ENCODE peak calls at places on chromosomes 12 and 14, in nine cellular contexts. One of them, this sample, is unnamed.

GRCh38 chr12:38291160-38291559 is 25.4 kb upstream of the ALG10B start:
- DNase-seq in A549: no peak
- DNase-seq in tibial artery: no peak
- DNase-seq in suprapubic skin: no peak
- DNase-seq in Right ventricle myocardium inferior: no peak
- DNase-seq in amniotic epithelial cell: no peak
- DNase-seq in esophagus squamous epithelium: no peak
- DNase-seq in stimulated activated CD4-positive, alpha-beta T cell treated with anti-CD3 and anti-CD28 coated beads, TNF-alpha, amount 100 ng/mL, for 24 hours: no peak
- DNase-seq in iris pigment epithelial cell: no peak
- DNase-seq in this sample: no peak

GRCh38 chr12:34287986-34288962 is 266.0 kb downstream of the ALG10 start:
- DNase-seq in amniotic epithelial cell: no peak
- DNase-seq in iris pigment epithelial cell: no peak
- DNase-seq in stimulated activated CD4-positive, alpha-beta T cell treated with anti-CD3 and anti-CD28 coated beads, TNF-alpha, amount 100 ng/mL, for 24 hours: no peak
- DNase-seq in Right ventricle myocardium inferior: no peak
- DNase-seq in A549: no peak
- DNase-seq in suprapubic skin: no peak
- DNase-seq in esophagus squamous epithelium: no peak
- DNase-seq in tibial artery: peak
- DNase-seq in this sample: peak

GRCh38 chr12:10363922-10364838 is 25.7 kb downstream of the KLRK1 start:
- DNase-seq in iris pigment epithelial cell: peak
- DNase-seq in stimulated activated CD4-positive, alpha-beta T cell treated with anti-CD3 and anti-CD28 coated beads, TNF-alpha, amount 100 ng/mL, for 24 hours: no peak
- DNase-seq in amniotic epithelial cell: peak
- DNase-seq in tibial artery: peak
- DNase-seq in esophagus squamous epithelium: no peak
- DNase-seq in A549: no peak
- DNase-seq in Right ventricle myocardium inferior: no peak
- DNase-seq in suprapubic skin: no peak
- DNase-seq in this sample: peak

GRCh38 chr14:93719234-93719633 is 69.1 kb downstream of the PRIMA1 start:
- DNase-seq in suprapubic skin: no peak
- DNase-seq in amniotic epithelial cell: no peak
- DNase-seq in esophagus squamous epithelium: no peak
- DNase-seq in iris pigment epithelial cell: no peak
- DNase-seq in A549: no peak
- DNase-seq in Right ventricle myocardium inferior: no peak
- DNase-seq in tibial artery: no peak
- DNase-seq in stimulated activated CD4-positive, alpha-beta T cell treated with anti-CD3 and anti-CD28 coated beads, TNF-alpha, amount 100 ng/mL, for 24 hours: no peak
- DNase-seq in this sample: no peak

GRCh38 chr14:77562681-77563080 is 53.8 kb downstream of the SPTLC2 start:
- DNase-seq in esophagus squamous epithelium: no peak
- DNase-seq in suprapubic skin: no peak
- DNase-seq in A549: no peak
- DNase-seq in stimulated activated CD4-positive, alpha-beta T cell treated with anti-CD3 and anti-CD28 coated beads, TNF-alpha, amount 100 ng/mL, for 24 hours: no peak
- DNase-seq in Right ventricle myocardium inferior: no peak
- DNase-seq in tibial artery: no peak
- DNase-seq in amniotic epithelial cell: peak
- DNase-seq in iris pigment epithelial cell: peak
- DNase-seq in this sample: no peak

GRCh38 chr12:52713960-52714886 is 10.9 kb upstream of the KRT77 start:
- DNase-seq in amniotic epithelial cell: no peak
- DNase-seq in tibial artery: no peak
- DNase-seq in iris pigment epithelial cell: no peak
- DNase-seq in stimulated activated CD4-positive, alpha-beta T cell treated with anti-CD3 and anti-CD28 coated beads, TNF-alpha, amount 100 ng/mL, for 24 hours: peak
- DNase-seq in esophagus squamous epithelium: no peak
- DNase-seq in suprapubic skin: no peak
- DNase-seq in A549: peak
- DNase-seq in Right ventricle myocardium inferior: no peak
- DNase-seq in this sample: peak

GRCh38 chr12:54033980-54034783 is 1.3 kb downstream of the HOXC5 start:
- DNase-seq in tibial artery: peak
- DNase-seq in Right ventricle myocardium inferior: no peak
- DNase-seq in suprapubic skin: no peak
- DNase-seq in A549: no peak
- DNase-seq in esophagus squamous epithelium: no peak
- DNase-seq in stimulated activated CD4-positive, alpha-beta T cell treated with anti-CD3 and anti-CD28 coated beads, TNF-alpha, amount 100 ng/mL, for 24 hours: no peak
- DNase-seq in amniotic epithelial cell: peak
- DNase-seq in iris pigment epithelial cell: peak
- DNase-seq in this sample: no peak

GRCh38 chr12:104825408-104825807 is 132.7 kb downstream of the SLC41A2 start:
- DNase-seq in amniotic epithelial cell: no peak
- DNase-seq in suprapubic skin: no peak
- DNase-seq in Right ventricle myocardium inferior: no peak
- DNase-seq in iris pigment epithelial cell: peak
- DNase-seq in stimulated activated CD4-positive, alpha-beta T cell treated with anti-CD3 and anti-CD28 coated beads, TNF-alpha, amount 100 ng/mL, for 24 hours: no peak
- DNase-seq in esophagus squamous epithelium: no peak
- DNase-seq in A549: peak
- DNase-seq in tibial artery: no peak
- DNase-seq in this sample: no peak

GRCh38 chr14:77036484-77037337 is 8.2 kb upstream of the IRF2BPL start:
- DNase-seq in suprapubic skin: no peak
- DNase-seq in tibial artery: no peak
- DNase-seq in A549: no peak
- DNase-seq in amniotic epithelial cell: no peak
- DNase-seq in esophagus squamous epithelium: no peak
- DNase-seq in Right ventricle myocardium inferior: no peak
- DNase-seq in iris pigment epithelial cell: no peak
- DNase-seq in stimulated activated CD4-positive, alpha-beta T cell treated with anti-CD3 and anti-CD28 coated beads, TNF-alpha, amount 100 ng/mL, for 24 hours: no peak
- DNase-seq in this sample: no peak

GRCh38 chr14:94180655-94181271 is 6.6 kb downstream of the PPP4R4 start:
- DNase-seq in A549: peak
- DNase-seq in suprapubic skin: no peak
- DNase-seq in iris pigment epithelial cell: peak
- DNase-seq in amniotic epithelial cell: peak
- DNase-seq in Right ventricle myocardium inferior: no peak
- DNase-seq in esophagus squamous epithelium: no peak
- DNase-seq in tibial artery: no peak
- DNase-seq in stimulated activated CD4-positive, alpha-beta T cell treated with anti-CD3 and anti-CD28 coated beads, TNF-alpha, amount 100 ng/mL, for 24 hours: no peak
- DNase-seq in this sample: peak

GRCh38 chr14:94341654-94342333 is 18.7 kb upstream of the SERPINA6 start:
- DNase-seq in amniotic epithelial cell: no peak
- DNase-seq in tibial artery: no peak
- DNase-seq in esophagus squamous epithelium: no peak
- DNase-seq in stimulated activated CD4-positive, alpha-beta T cell treated with anti-CD3 and anti-CD28 coated beads, TNF-alpha, amount 100 ng/mL, for 24 hours: no peak
- DNase-seq in suprapubic skin: no peak
- DNase-seq in iris pigment epithelial cell: no peak
- DNase-seq in Right ventricle myocardium inferior: no peak
- DNase-seq in A549: no peak
- DNase-seq in this sample: no peak

GRCh38 chr14:102770147-102770909 is 6.9 kb upstream of the TRAF3 start:
- DNase-seq in iris pigment epithelial cell: no peak
- DNase-seq in amniotic epithelial cell: peak
- DNase-seq in suprapubic skin: peak
- DNase-seq in esophagus squamous epithelium: no peak
- DNase-seq in A549: no peak
- DNase-seq in stimulated activated CD4-positive, alpha-beta T cell treated with anti-CD3 and anti-CD28 coated beads, TNF-alpha, amount 100 ng/mL, for 24 hours: no peak
- DNase-seq in tibial artery: no peak
- DNase-seq in Right ventricle myocardium inferior: peak
- DNase-seq in this sample: no peak

GRCh38 chr12:103729499-103729898 is 111.5 kb downstream of the NT5DC3 start:
- DNase-seq in A549: no peak
- DNase-seq in tibial artery: no peak
- DNase-seq in Right ventricle myocardium inferior: no peak
- DNase-seq in iris pigment epithelial cell: peak
- DNase-seq in esophagus squamous epithelium: no peak
- DNase-seq in amniotic epithelial cell: peak
- DNase-seq in stimulated activated CD4-positive, alpha-beta T cell treated with anti-CD3 and anti-CD28 coated beads, TNF-alpha, amount 100 ng/mL, for 24 hours: no peak
- DNase-seq in suprapubic skin: no peak
- DNase-seq in this sample: no peak

GRCh38 chr12:120369476-120370342 is 745 bp upstream of the MSI1 start:
- DNase-seq in iris pigment epithelial cell: no peak
- DNase-seq in A549: no peak
- DNase-seq in Right ventricle myocardium inferior: no peak
- DNase-seq in amniotic epithelial cell: no peak
- DNase-seq in stimulated activated CD4-positive, alpha-beta T cell treated with anti-CD3 and anti-CD28 coated beads, TNF-alpha, amount 100 ng/mL, for 24 hours: no peak
- DNase-seq in tibial artery: no peak
- DNase-seq in suprapubic skin: no peak
- DNase-seq in esophagus squamous epithelium: no peak
- DNase-seq in this sample: no peak

GRCh38 chr14:87397499-87397898 is 595.5 kb downstream of the GALC start:
- DNase-seq in A549: no peak
- DNase-seq in tibial artery: no peak
- DNase-seq in amniotic epithelial cell: no peak
- DNase-seq in esophagus squamous epithelium: no peak
- DNase-seq in Right ventricle myocardium inferior: no peak
- DNase-seq in suprapubic skin: no peak
- DNase-seq in stimulated activated CD4-positive, alpha-beta T cell treated with anti-CD3 and anti-CD28 coated beads, TNF-alpha, amount 100 ng/mL, for 24 hours: no peak
- DNase-seq in iris pigment epithelial cell: no peak
- DNase-seq in this sample: no peak

GRCh38 chr14:103246089-103246488 is 87.9 kb upstream of the EIF5 start:
- DNase-seq in stimulated activated CD4-positive, alpha-beta T cell treated with anti-CD3 and anti-CD28 coated beads, TNF-alpha, amount 100 ng/mL, for 24 hours: no peak
- DNase-seq in A549: no peak
- DNase-seq in suprapubic skin: no peak
- DNase-seq in amniotic epithelial cell: no peak
- DNase-seq in Right ventricle myocardium inferior: no peak
- DNase-seq in iris pigment epithelial cell: no peak
- DNase-seq in tibial artery: no peak
- DNase-seq in esophagus squamous epithelium: no peak
- DNase-seq in this sample: no peak

GRCh38 chr14:80536456-80536855 is 325.2 kb upstream of the DIO2 start:
- DNase-seq in iris pigment epithelial cell: peak
- DNase-seq in A549: no peak
- DNase-seq in stimulated activated CD4-positive, alpha-beta T cell treated with anti-CD3 and anti-CD28 coated beads, TNF-alpha, amount 100 ng/mL, for 24 hours: no peak
- DNase-seq in suprapubic skin: no peak
- DNase-seq in esophagus squamous epithelium: no peak
- DNase-seq in Right ventricle myocardium inferior: no peak
- DNase-seq in amniotic epithelial cell: no peak
- DNase-seq in tibial artery: no peak
- DNase-seq in this sample: no peak

GRCh38 chr14:100679707-100680438 is 46.8 kb upstream of the DLK1 start:
- DNase-seq in suprapubic skin: no peak
- DNase-seq in tibial artery: no peak
- DNase-seq in esophagus squamous epithelium: no peak
- DNase-seq in stimulated activated CD4-positive, alpha-beta T cell treated with anti-CD3 and anti-CD28 coated beads, TNF-alpha, amount 100 ng/mL, for 24 hours: no peak
- DNase-seq in Right ventricle myocardium inferior: peak
- DNase-seq in amniotic epithelial cell: peak
- DNase-seq in iris pigment epithelial cell: peak
- DNase-seq in A549: no peak
- DNase-seq in this sample: peak

GRCh38 chr12:96219700-96220206 is 25.6 kb downstream of the ELK3 start:
- DNase-seq in suprapubic skin: no peak
- DNase-seq in A549: peak
- DNase-seq in amniotic epithelial cell: peak
- DNase-seq in stimulated activated CD4-positive, alpha-beta T cell treated with anti-CD3 and anti-CD28 coated beads, TNF-alpha, amount 100 ng/mL, for 24 hours: no peak
- DNase-seq in esophagus squamous epithelium: peak
- DNase-seq in tibial artery: no peak
- DNase-seq in Right ventricle myocardium inferior: no peak
- DNase-seq in iris pigment epithelial cell: peak
- DNase-seq in this sample: peak

GRCh38 chr12:80593766-80594165 is 113.7 kb upstream of the MYF6 start:
- DNase-seq in esophagus squamous epithelium: no peak
- DNase-seq in iris pigment epithelial cell: peak
- DNase-seq in stimulated activated CD4-positive, alpha-beta T cell treated with anti-CD3 and anti-CD28 coated beads, TNF-alpha, amount 100 ng/mL, for 24 hours: no peak
- DNase-seq in tibial artery: no peak
- DNase-seq in suprapubic skin: no peak
- DNase-seq in amniotic epithelial cell: peak
- DNase-seq in Right ventricle myocardium inferior: no peak
- DNase-seq in A549: no peak
- DNase-seq in this sample: no peak

GRCh38 chr12:12714276-12715001 is 2.7 kb upstream of the CDKN1B start:
- DNase-seq in iris pigment epithelial cell: peak
- DNase-seq in esophagus squamous epithelium: no peak
- DNase-seq in suprapubic skin: no peak
- DNase-seq in A549: peak
- DNase-seq in amniotic epithelial cell: no peak
- DNase-seq in tibial artery: no peak
- DNase-seq in stimulated activated CD4-positive, alpha-beta T cell treated with anti-CD3 and anti-CD28 coated beads, TNF-alpha, amount 100 ng/mL, for 24 hours: peak
- DNase-seq in Right ventricle myocardium inferior: no peak
- DNase-seq in this sample: peak

GRCh38 chr14:61643546-61643945 is 51.8 kb upstream of the HIF1A start:
- DNase-seq in tibial artery: no peak
- DNase-seq in amniotic epithelial cell: peak
- DNase-seq in iris pigment epithelial cell: peak
- DNase-seq in A549: no peak
- DNase-seq in stimulated activated CD4-positive, alpha-beta T cell treated with anti-CD3 and anti-CD28 coated beads, TNF-alpha, amount 100 ng/mL, for 24 hours: no peak
- DNase-seq in Right ventricle myocardium inferior: no peak
- DNase-seq in esophagus squamous epithelium: no peak
- DNase-seq in suprapubic skin: no peak
- DNase-seq in this sample: no peak